ENCODE peak calls at places on chromosomes 5 and 9, in six cellular contexts. W is uterus, V is H1, A is HCT116, U is ovary, S is heart left ventricle. T is an unnamed sample.
A peak's percentile ranks its signal among the peaks of the same experiment; 100 is the strongest.

GRCh38 chr9:23492126-23493002 is 333.7 kb downstream of the ELAVL2 start:
- DNase-seq in W (no peak), A (no peak), V (peak; percentile 15), S (no peak), U (no peak), T (no peak)

GRCh38 chr5:173764321-173765029 is 123.7 kb upstream of the CPEB4 start:
- DNase-seq in W (peak; percentile 86), A (peak; percentile 94), U (peak; percentile 86), S (peak; percentile 90), V (no peak), T (peak; percentile 95)

GRCh38 chr9:2718001-2718697 is 839 bp downstream of the KCNV2 start:
- DNase-seq in U (no peak), W (no peak), V (no peak), A (no peak), S (no peak), T (no peak)

GRCh38 chr5:124651663-124652513 is 94.6 kb downstream of the ZNF608 start:
- DNase-seq in A (no peak), V (no peak), S (peak; percentile 90), U (peak; percentile 84), W (peak; percentile 82), T (peak; percentile 77)

GRCh38 chr5:167732499-167732898 is 558.9 kb upstream of the WWC1 start:
- DNase-seq in A (no peak), S (no peak), U (no peak), V (no peak), W (no peak), T (no peak)

GRCh38 chr9:70747335-70747734 is 332.9 kb upstream of the KLF9 start:
- DNase-seq in A (no peak), S (no peak), W (no peak), V (no peak), U (no peak), T (peak; percentile 7)

GRCh38 chr9:14346301-14346721 is 32.4 kb upstream of the NFIB start:
- DNase-seq in V (no peak), W (no peak), U (no peak), A (no peak), S (peak; percentile 48), T (peak; percentile 57)

GRCh38 chr5:80967500-80968181 is 7.5 kb downstream of the RASGRF2 start:
- DNase-seq in A (no peak), U (peak; percentile 34), W (peak; percentile 20), V (no peak), S (no peak), T (peak; percentile 17)

GRCh38 chr5:127186657-127187056 is 103.9 kb upstream of the MEGF10 start:
- DNase-seq in V (no peak), W (no peak), S (no peak), A (no peak), U (no peak), T (no peak)

GRCh38 chr5:182126-182525 is 9.2 kb upstream of the LRRC14B start:
- DNase-seq in U (no peak), V (no peak), W (no peak), A (no peak), S (no peak), T (no peak)

GRCh38 chr9:116027096-116027495 is 126.5 kb upstream of the PAPPA start:
- DNase-seq in W (no peak), A (no peak), V (no peak), S (no peak), U (no peak), T (no peak)

GRCh38 chr5:157912621-157913325 is 53.8 kb upstream of the CLINT1 start:
- DNase-seq in U (no peak), S (no peak), V (no peak), A (no peak), W (no peak), T (peak; percentile 16)

GRCh38 chr5:102758576-102758975 is 3.5 kb downstream of the PAM start:
- DNase-seq in A (no peak), U (no peak), S (no peak), V (no peak), W (no peak), T (no peak)

GRCh38 chr5:73564644-73565165 is 734 bp downstream of the ANKRA2 start:
- DNase-seq in A (no peak), U (peak; percentile 33), W (no peak), S (peak; percentile 27), V (no peak), T (no peak)

GRCh38 chr9:36572515-36573418 is at the start of gene MELK:
- DNase-seq in U (peak; percentile 86), W (peak; percentile 77), V (no peak), S (peak; percentile 80), A (peak; percentile 48), T (peak; percentile 69)

DNA sequence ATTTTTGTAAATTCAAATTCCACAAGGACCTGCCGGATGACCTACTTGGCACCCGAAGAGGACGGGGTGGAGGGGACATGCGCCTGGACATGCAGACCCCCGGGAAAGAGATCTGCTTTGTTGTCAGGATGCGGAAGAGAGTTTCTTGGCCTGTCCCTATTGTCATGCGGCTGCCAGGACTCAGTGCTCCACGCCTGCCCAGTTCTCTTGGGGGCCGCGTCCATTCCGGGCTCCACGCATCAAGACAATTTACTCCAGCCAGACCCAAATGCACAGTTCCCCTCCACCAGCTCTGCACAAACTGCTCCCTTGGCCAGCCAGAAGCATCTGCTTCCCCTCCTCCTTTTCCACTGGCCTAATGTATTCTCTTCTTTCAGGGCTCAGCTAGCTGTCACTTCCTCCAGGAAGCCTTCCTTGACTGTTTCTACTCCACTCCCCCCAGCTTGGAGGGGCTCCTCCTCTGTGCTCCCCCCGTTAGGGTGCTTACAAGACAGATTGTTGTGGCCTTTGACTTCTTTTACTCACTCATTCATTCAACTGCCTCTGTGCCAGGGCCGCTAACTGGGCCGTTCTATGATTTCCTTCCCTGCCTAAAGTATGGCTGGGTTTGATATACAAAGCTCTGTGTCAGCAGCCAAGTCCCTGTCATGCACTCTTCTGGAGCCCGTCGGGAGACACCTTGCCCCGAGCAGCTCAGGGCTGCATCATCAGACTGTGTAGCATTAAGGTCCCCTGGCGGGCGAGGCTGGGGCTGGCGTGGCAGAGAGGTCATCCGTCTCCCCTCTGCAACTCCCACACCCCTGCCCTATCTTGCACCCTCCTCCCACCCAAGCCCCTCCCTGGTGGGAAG is 6.6 kb downstream of the FIBCD1 start:
- DNase-seq in A (no peak), V (no peak), U (peak; percentile 12), S (peak; percentile 88), W (no peak), T (no peak)
- TF ChIP-seq CTCF in A (no peak), V (peak; percentile 11), U (no peak), S (peak; percentile 24), W (no peak), T (no peak)

GRCh38 chr5:179800071-179800695 is 6.4 kb downstream of the LTC4S start:
- DNase-seq in A (no peak), V (no peak), U (no peak), S (peak; percentile 23), W (no peak), T (no peak)
- TF ChIP-seq POLR2A in A (no peak), V (no peak), U (no peak), S (no peak), W (no peak), T (no peak)

DNA sequence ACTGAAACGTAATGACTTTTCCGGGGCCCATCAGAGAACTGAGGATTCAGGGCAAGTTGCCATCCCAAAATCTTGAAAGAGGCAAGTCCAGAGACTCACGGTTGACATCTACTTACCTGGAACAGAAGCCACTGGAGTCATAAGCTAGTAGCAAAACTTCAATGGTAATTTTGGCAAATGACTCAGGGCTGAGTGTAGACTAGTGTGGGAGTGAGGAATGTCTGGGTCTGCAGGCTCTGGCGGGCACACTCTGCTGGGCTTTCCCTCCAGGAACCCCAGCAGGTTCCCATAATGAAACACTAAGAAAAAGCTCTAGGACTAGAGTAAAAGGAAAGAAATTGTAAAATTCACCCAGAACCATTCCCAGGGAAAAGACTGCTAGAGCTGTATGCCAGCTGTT is 122.9 kb upstream of the NFIL3 start:
- DNase-seq in S (no peak), W (no peak), V (no peak), U (no peak), A (no peak), T (no peak)
- H3K4me1 ChIP-seq in S (no peaks in the 10 kb centered on the region), W (no peaks in the 10 kb centered on the region), V (no peaks in the 10 kb centered on the region), U (no peaks in the 10 kb centered on the region), A (no peaks in the 10 kb centered on the region), T (no peaks in the 10 kb centered on the region)

GRCh38 chr9:110340306-110340705 is 2.6 kb upstream of the TXNDC8 start:
- DNase-seq in S (no peak), W (no peak), U (no peak), V (no peak), A (peak; percentile 24), T (no peak)
- TF ChIP-seq CTCF in S (no peak), W (no peak), U (no peak), V (peak; percentile 67), A (peak; percentile 66), T (no peak)

GRCh38 chr5:13503017-13503416 is 441.5 kb downstream of the DNAH5 start:
- DNase-seq in S (no peak), W (no peak), U (no peak), V (no peak), A (no peak), T (no peak)

DNA sequence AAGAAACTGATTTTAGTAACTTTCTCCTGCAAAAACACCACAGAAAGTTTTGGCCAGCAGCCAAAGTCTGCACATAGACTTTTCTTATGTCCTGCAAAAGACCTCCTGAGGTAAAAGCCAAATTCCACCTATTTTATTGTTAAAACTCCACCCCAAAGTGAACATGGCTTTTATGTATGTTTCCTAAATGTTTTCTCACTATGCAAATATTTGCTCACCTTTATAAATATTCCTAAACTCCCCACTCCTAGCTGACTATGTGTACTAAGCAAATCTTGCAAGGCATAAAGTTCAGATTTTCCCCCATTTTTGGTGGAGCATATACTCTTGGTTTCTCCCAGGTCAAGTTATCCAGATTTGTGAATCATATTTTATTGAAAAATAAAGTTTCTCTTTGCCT is 446.2 kb downstream of the DNAH5 start:
- DNase-seq in S (no peak), V (no peak), A (no peak), U (no peak), W (no peak), T (peak; percentile 14)
- TF ChIP-seq POLR2A in S (no peak), V (no peak), A (no peak), U (no peak), W (no peak), T (no peak)

DNA sequence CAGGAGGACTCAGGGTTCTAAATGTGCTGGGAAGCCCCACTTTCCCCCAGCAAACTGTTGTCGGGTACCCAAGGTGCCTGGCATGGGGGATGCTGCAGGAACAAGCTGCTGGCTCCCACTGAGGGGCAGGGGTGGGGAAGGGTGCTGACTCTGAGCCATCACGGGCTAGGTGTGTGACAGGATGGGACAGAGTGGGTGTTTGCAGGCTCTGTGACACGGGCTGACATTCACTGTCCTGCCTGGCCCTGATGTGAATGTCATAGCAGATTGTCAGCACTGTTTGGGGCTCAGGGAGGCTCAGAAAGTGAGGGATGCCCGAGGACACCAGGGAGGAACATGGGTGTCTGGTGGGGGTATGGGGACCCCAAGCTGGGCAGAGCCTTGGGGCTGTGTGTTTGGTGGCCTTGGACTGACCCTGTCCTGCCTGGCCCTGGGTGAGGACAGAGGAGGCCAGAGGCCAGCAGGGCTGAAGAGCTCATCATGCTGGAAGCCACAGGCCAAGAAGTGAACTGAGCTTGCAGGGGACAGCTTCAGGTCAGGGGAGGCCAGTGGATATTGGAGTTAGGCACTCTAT is 20.6 kb downstream of the WNK2 start:
- DNase-seq in U (no peak), V (no peak), W (no peak), S (peak; percentile 24), A (no peak), T (peak; percentile 6)
- H3K4me1 ChIP-seq in U (peaks cover 5% of the 10 kb centered on the region), V (no peaks in the 10 kb centered on the region), W (no peaks in the 10 kb centered on the region), S (peaks cover 62% of the 10 kb centered on the region), A (no peaks in the 10 kb centered on the region), T (peaks cover 95% of the 10 kb centered on the region)

GRCh38 chr5:68711311-68712200 is 382.3 kb upstream of the SLC30A5 start:
- DNase-seq in U (no peak), A (no peak), V (no peak), W (no peak), S (no peak), T (no peak)
- TF ChIP-seq CTCF in U (no peak), A (no peak), V (no peak), W (no peak), S (no peak), T (no peak)

T was measured in body of pancreas.